ENCODE peak calls at places on chromosomes 6 and 20, in nine cellular contexts. Q is GM12878, V is upper lobe of left lung, S is K562, G is stomach, R is transverse colon, M is H1, L is SK-N-SH, J is HepG2. W is an unnamed sample. For H3K4me1, the result is how much of the 10 kb centered on the place peaks cover.

GRCh38 chr6:3229566-3230274 is 2.3 kb upstream of the TUBB2B start:
- DNase-seq in Q (no peak), V (peak), S (peak), G (no peak), R (no peak), M (no peak), L (peak), J (no peak), W (no peak)

GRCh38 chr6:29005183-29005885 is at the start of gene ZNF311:
- DNase-seq in Q (no peak), V (peak), S (peak), G (peak), R (peak), M (no peak), L (peak), J (no peak), W (peak)

GRCh38 chr20:4726710-4727391 is 5.1 kb downstream of the PRND start:
- DNase-seq in Q (peak), V (no peak), S (no peak), G (no peak), R (peak), M (no peak), L (no peak), J (no peak), W (no peak)

GRCh38 chr6:134938896-134939295 is 11.0 kb downstream of the ALDH8A1 start:
- DNase-seq in Q (peak), V (no peak), S (no peak), G (no peak), R (no peak), M (no peak), L (no peak), J (no peak), W (no peak)

GRCh38 chr6:33323623-33323948 is 6.0 kb upstream of the ZBTB22 start:
- DNase-seq in Q (no peak), V (no peak), S (no peak), G (no peak), R (no peak), M (no peak), L (peak), J (no peak), W (no peak)

GRCh38 chr20:5484926-5485325 is 168.2 kb upstream of the PROKR2 start:
- DNase-seq in Q (no peak), V (no peak), S (no peak), G (no peak), R (no peak), M (no peak), L (no peak), J (no peak), W (no peak)

GRCh38 chr6:160733045-160733646 is 31.1 kb downstream of the PLG start:
- DNase-seq in Q (no peak), V (no peak), S (peak), G (peak), R (peak), M (no peak), L (peak), J (peak), W (no peak)

GRCh38 chr6:135870722-135871121 is 19.2 kb downstream of the PDE7B start:
- DNase-seq in Q (no peak), V (no peak), S (no peak), G (no peak), R (no peak), M (no peak), L (no peak), J (no peak), W (no peak)

GRCh38 chr6:134537146-134537555 is 219.2 kb upstream of the SGK1 start:
- DNase-seq in Q (no peak), V (no peak), S (no peak), G (no peak), R (no peak), M (no peak), L (no peak), J (no peak), W (no peak)

GRCh38 chr20:45229264-45230056 is 8.3 kb downstream of the SEMG2 start:
- DNase-seq in Q (no peak), V (peak), S (peak), G (peak), R (peak), M (peak), L (peak), J (peak), W (no peak)

GRCh38 chr20:51220293-51220706 is 197.4 kb upstream of the KCNG1 start:
- DNase-seq in Q (no peak), V (peak), S (peak), G (peak), R (peak), M (no peak), L (peak), J (peak), W (no peak)

GRCh38 chr6:96499781-96500180 is 21.8 kb upstream of the UFL1 start:
- DNase-seq in Q (no peak), V (no peak), S (no peak), G (no peak), R (no peak), M (no peak), L (no peak), J (no peak), W (no peak)

GRCh38 chr6:113854531-113855499 is 2.3 kb upstream of the MARCKS start:
- DNase-seq in Q (no peak), V (peak), S (peak), G (peak), R (peak), M (no peak), L (peak), J (peak), W (peak)

GRCh38 chr6:134317471-134318131 is at the start of gene SGK1:
- DNase-seq in Q (no peak), V (peak), S (no peak), G (no peak), R (no peak), M (no peak), L (peak), J (no peak), W (no peak)

GRCh38 chr6:36227379-36228344 is 31.1 kb downstream of the BRPF3 start:
- DNase-seq in Q (no peak), V (no peak), S (peak), G (no peak), R (no peak), M (no peak), L (no peak), J (no peak), W (peak)

GRCh38 chr6:95819939-95820338 is 195.8 kb upstream of the FUT9 start:
- DNase-seq in Q (no peak), V (no peak), S (no peak), G (no peak), R (no peak), M (no peak), L (no peak), J (no peak), W (no peak)

GRCh38 chr6:157219201-157220200 is 103.8 kb downstream of the TMEM242 start:
- DNase-seq in Q (no peak), V (no peak), S (peak), G (no peak), R (no peak), M (no peak), L (no peak), J (peak), W (no peak)

GRCh38 chr6:40308533-40309306 is 278.4 kb downstream of the LRFN2 start:
- DNase-seq in Q (peak), V (peak), S (peak), G (peak), R (peak), M (peak), L (peak), J (peak), W (no peak)

DNA sequence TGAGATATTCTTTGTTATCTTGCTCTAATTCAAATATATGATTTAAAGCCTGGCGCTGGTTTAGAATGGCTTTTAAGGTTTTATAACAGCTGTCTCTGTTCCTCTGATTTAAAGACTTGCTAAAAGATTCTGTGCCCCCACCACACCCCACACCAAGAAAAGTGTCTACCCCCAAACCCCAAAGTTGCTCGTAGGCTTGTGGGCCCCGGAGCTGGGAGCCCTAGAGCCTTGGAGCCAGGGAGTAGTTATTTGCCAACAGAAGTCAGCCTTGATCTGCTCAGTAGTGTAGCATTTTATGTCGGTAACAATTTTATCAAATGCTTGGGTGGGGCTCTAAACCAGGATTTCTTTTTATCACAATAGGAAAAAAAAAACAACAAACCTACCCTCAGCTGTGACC is 105.2 kb upstream of the TRAF3IP2 start:
- DNase-seq in Q (no peak), V (no peak), S (no peak), G (no peak), R (no peak), M (no peak), L (no peak), J (no peak), W (no peak)
- H3K4me1 ChIP-seq in Q (under half), V (under half), S (under half), G (under half), R (under half), M (under half), L (under half), J (under half), W (under half)

DNA sequence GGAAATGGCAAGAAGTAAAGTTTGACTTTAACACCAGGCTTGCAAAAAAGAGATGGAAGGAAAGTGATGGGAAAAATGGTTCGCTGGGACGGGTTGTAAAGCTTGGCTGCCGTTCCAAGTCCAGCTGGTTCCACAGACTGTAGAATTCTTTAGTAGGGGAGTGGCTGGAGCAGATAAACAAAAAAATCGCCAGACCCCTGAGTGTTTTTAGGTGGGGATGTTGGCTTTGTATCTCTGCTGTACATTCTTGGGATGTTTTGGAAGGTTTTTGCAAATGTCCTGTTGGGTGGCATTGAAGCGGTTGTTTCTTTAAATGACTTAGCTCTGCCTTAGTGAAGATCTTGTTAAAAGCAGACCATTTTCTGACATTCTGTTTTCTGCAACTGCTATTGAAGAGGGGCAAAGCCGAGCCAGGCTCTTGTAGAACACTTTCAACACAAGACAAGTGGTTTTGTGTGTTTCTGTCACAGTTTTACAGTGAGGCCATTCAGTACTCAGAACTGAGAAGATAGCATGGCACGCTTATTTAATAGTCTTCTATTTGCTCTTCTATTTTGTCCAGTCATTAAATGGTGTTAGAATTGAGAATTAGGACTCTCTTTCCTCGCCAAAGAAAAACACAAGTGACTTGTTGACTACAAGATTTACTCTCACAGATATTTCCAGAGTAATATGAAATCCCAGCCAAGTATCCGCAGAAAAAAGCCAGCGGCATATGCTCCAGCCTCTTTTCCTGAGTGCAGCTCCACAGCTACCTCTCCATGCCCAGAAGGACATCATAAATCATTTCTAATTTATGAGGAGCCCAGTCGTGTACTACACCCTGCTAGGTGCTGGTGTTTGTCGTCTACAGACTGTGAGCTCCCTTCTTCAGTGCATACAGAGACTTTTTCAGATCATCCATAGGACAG is 65.7 kb downstream of the PHACTR2 start:
- DNase-seq in Q (no peak), V (no peak), S (no peak), G (no peak), R (peak), M (no peak), L (no peak), J (peak), W (peak)
- TF ChIP-seq EP300 in Q (no peak), V (no peak), S (no peak), G (no peak), R (no peak), M (no peak), L (no peak), J (peak), W (no peak)

DNA sequence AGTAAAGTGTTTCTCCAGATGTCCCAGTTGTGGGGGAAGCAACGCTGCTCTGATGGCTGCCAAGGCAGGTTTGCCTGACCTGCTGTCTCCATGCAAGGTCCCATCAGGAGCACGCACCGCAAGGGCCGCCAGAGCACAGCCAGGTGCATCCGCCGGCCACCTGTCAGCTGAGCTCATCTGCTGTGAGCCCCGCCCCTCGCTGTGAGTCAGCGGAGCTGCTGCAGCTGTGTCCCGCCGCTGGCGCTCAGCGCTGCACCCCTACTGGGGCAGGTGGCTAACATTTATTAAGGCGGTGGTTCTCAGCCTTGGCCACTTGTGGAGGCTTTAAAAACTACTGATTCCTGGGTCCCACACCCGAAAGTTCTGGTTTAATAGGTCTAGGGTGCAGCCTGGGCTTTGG is 225.7 kb downstream of the UST start:
- DNase-seq in Q (no peak), V (peak), S (peak), G (peak), R (peak), M (peak), L (no peak), J (peak), W (no peak)
- TF ChIP-seq POLR2AphosphoS5 in Q (no peak), V (no peak), S (no peak), G (no peak), R (peak), M (peak), L (no peak), J (no peak), W (no peak)

GRCh38 chr20:48759631-48760245 is 68.1 kb downstream of the PREX1 start:
- DNase-seq in Q (no peak), V (no peak), S (no peak), G (no peak), R (no peak), M (no peak), L (no peak), J (no peak), W (no peak)
- H3K4me1 ChIP-seq in Q (half or more), V (under half), S (under half), G (under half), R (under half), M (under half), L (under half), J (under half), W (under half)

GRCh38 chr20:24149175-24149574 is 160.6 kb upstream of the GGTLC1 start:
- DNase-seq in Q (no peak), V (no peak), S (no peak), G (no peak), R (no peak), M (no peak), L (no peak), J (no peak), W (no peak)

GRCh38 chr20:24150406-24150805 is 161.8 kb upstream of the GGTLC1 start:
- DNase-seq in Q (no peak), V (no peak), S (no peak), G (no peak), R (no peak), M (no peak), L (no peak), J (no peak), W (no peak)

GRCh38 chr20:24148372-24148771 is 159.8 kb upstream of the GGTLC1 start:
- DNase-seq in Q (peak), V (no peak), S (no peak), G (no peak), R (peak), M (no peak), L (no peak), J (no peak), W (no peak)

GRCh38 chr20:24151621-24152020 is 163.0 kb upstream of the GGTLC1 start:
- DNase-seq in Q (no peak), V (no peak), S (no peak), G (no peak), R (no peak), M (no peak), L (no peak), J (no peak), W (no peak)

GRCh38 chr20:24149881-24150307 is 161.3 kb upstream of the GGTLC1 start:
- DNase-seq in Q (no peak), V (no peak), S (peak), G (no peak), R (no peak), M (no peak), L (peak), J (peak), W (no peak)
- TF ChIP-seq EP300 in Q (no peak), V (no peak), S (no peak), G (no peak), R (no peak), M (no peak), L (no peak), J (no peak), W (no peak)

DNA sequence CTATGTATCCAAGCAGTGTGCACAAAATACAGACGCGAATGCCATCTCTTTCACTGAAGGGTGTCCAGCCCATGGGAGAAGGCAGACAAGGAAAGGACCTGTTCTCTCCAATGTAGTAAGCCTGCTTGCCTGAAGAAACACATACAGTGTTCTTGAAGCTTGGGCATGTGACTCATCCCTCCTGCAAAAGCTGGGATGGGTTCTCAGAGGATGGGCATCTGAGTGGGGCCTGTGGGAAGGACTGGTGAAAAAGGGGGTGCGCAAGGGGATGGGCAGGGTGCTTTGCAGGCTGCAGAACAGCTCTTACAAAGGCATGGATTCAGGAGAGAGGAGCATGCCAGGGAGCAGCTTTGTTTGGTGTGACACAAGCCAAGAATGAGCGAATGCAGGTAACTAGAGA is 128.1 kb downstream of the FYN start:
- DNase-seq in Q (no peak), V (no peak), S (no peak), G (no peak), R (no peak), M (no peak), L (no peak), J (no peak), W (no peak)
- TF ChIP-seq POLR2AphosphoS5 in Q (no peak), V (no peak), S (no peak), G (no peak), R (no peak), M (no peak), L (no peak), J (no peak), W (no peak)

GRCh38 chr20:14816471-14816870 is 479.1 kb upstream of the FLRT3 start:
- DNase-seq in Q (no peak), V (no peak), S (no peak), G (no peak), R (no peak), M (no peak), L (no peak), J (no peak), W (no peak)
- H3K4me1 ChIP-seq in Q (under half), V (under half), S (under half), G (under half), R (under half), M (under half), L (under half), J (under half), W (under half)

DNA sequence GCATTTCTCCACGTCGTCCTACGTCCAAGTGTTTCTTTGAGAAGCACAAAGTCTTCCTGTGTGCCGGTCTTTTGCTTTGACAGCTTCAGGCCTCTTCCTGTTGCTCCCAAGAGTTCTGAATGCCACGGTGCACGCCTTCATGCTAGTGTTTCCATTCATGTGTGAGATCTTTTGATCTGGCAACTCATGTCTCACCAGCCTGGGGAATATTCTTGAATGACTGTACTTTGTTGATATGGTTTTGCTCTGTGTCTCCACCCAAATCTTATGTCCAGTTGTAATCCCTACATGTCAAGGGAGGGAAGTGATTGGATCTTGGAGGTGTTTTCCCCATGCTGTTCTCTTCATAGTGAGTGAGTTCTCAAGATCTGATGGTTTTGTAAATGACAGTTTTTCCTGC is 129.6 kb upstream of the THBS2 start:
- DNase-seq in Q (no peak), V (no peak), S (no peak), G (no peak), R (no peak), M (no peak), L (no peak), J (no peak), W (no peak)
- TF ChIP-seq EP300 in Q (no peak), V (no peak), S (no peak), G (no peak), R (no peak), M (no peak), L (no peak), J (no peak), W (no peak)